ENCODE peak calls at places on chromosome 2, in seven cellular contexts. I is pancreas, N is HuH-7.5, S is endothelial cell, V is AG10803, A is HFF-Myc, Y is MV-4-11. G is an unnamed sample.

GRCh38 chr2:31372097-31372496 is 42.4 kb downstream of the XDH start:
- DNase-seq in I (no peak), N (no peak), S (no peak), V (no peak), A (no peak), Y (no peak), G (no peak)

GRCh38 chr2:167264380-167264779 is 376.1 kb downstream of the XIRP2 start:
- DNase-seq in I (no peak), N (no peak), S (peak), V (no peak), A (no peak), Y (no peak), G (no peak)

GRCh38 chr2:120316528-120317179 is 29.3 kb upstream of the INHBB start:
- DNase-seq in I (no peak), N (no peak), S (no peak), V (no peak), A (no peak), Y (no peak), G (no peak)

GRCh38 chr2:156480376-156480775 is 44.2 kb downstream of the GPD2 start:
- DNase-seq in I (no peak), N (no peak), S (no peak), V (no peak), A (no peak), Y (no peak), G (no peak)

GRCh38 chr2:175838979-175839378 is 163.1 kb downstream of the LNPK start:
- DNase-seq in I (no peak), N (no peak), S (no peak), V (no peak), A (no peak), Y (no peak), G (no peak)

GRCh38 chr2:11969774-11970173 is 223.3 kb downstream of the LPIN1 start:
- DNase-seq in I (no peak), N (no peak), S (no peak), V (no peak), A (no peak), Y (no peak), G (no peak)

GRCh38 chr2:137185378-137186078 is 420.2 kb downstream of the THSD7B start:
- DNase-seq in I (no peak), N (no peak), S (no peak), V (peak), A (no peak), Y (no peak), G (no peak)

GRCh38 chr2:158931577-158931976 is 36.9 kb upstream of the TANC1 start:
- DNase-seq in I (no peak), N (no peak), S (no peak), V (peak), A (peak), Y (peak), G (no peak)

GRCh38 chr2:95320986-95321767 is 24.0 kb downstream of the KCNIP3 start:
- DNase-seq in I (no peak), N (no peak), S (no peak), V (peak), A (peak), Y (no peak), G (no peak)

GRCh38 chr2:69083126-69083733 is 70.3 kb downstream of the ANTXR1 start:
- DNase-seq in I (peak), N (no peak), S (no peak), V (peak), A (no peak), Y (peak), G (no peak)

GRCh38 chr2:47460766-47461165 is 57.8 kb downstream of the MSH2 start:
- DNase-seq in I (no peak), N (no peak), S (no peak), V (no peak), A (no peak), Y (no peak), G (no peak)

GRCh38 chr2:211157211-211157610 is 600.8 kb downstream of the CPS1 start:
- DNase-seq in I (no peak), N (no peak), S (no peak), V (no peak), A (no peak), Y (no peak), G (no peak)

GRCh38 chr2:172564376-172564775 is 8.5 kb downstream of the PDK1 start:
- DNase-seq in I (no peak), N (no peak), S (no peak), V (no peak), A (no peak), Y (no peak), G (no peak)

GRCh38 chr2:198490748-198491147 is 686.4 kb downstream of the PLCL1 start:
- DNase-seq in I (no peak), N (no peak), S (no peak), V (no peak), A (no peak), Y (no peak), G (no peak)

GRCh38 chr2:9657083-9657482 is 26.3 kb upstream of the YWHAQ start:
- DNase-seq in I (no peak), N (no peak), S (no peak), V (no peak), A (no peak), Y (no peak), G (no peak)

GRCh38 chr2:44273596-44273995 is 1.7 kb upstream of the SLC3A1 start:
- DNase-seq in I (no peak), N (no peak), S (no peak), V (peak), A (no peak), Y (no peak), G (no peak)

GRCh38 chr2:40168032-40168431 is 283.9 kb downstream of the SLC8A1 start:
- DNase-seq in I (no peak), N (no peak), S (no peak), V (no peak), A (no peak), Y (peak), G (no peak)

GRCh38 chr2:188326669-188327301 is 35.1 kb downstream of the GULP1 start:
- DNase-seq in I (peak), N (peak), S (no peak), V (peak), A (no peak), Y (no peak), G (no peak)

G was measured in thoracic aorta.